ENCODE peak calls at places on chromosomes 11 and 22, in eight cellular contexts. V, S, K, P, T, U, M and R are unnamed samples.

GRCh38 chr11:67545280-67545679 is 22.0 kb upstream of the CABP2 start:
- DNase-seq in U (no peak), V (peak), P (no peak), K (no peak), S (no peak), M (no peak), T (no peak), R (peak)

GRCh38 chr11:116851631-116852030 is 14.2 kb upstream of the APOA1 start:
- DNase-seq in T (no peak), U (peak), K (no peak), V (no peak), P (peak), S (no peak), M (peak), R (no peak)

GRCh38 chr22:43996170-43996980 is 27.7 kb upstream of the PARVB start:
- DNase-seq in K (no peak), V (no peak), P (peak), U (no peak), S (no peak), T (peak), M (peak), R (no peak)

GRCh38 chr11:119671561-119672015 is 57.4 kb downstream of the NECTIN1 start:
- DNase-seq in M (no peak), T (no peak), S (no peak), P (no peak), K (peak), U (no peak), V (peak), R (no peak)

GRCh38 chr22:29765905-29766631 is 739 bp downstream of the ZMAT5 start:
- DNase-seq in K (peak), P (peak), V (peak), U (no peak), M (peak), S (peak), T (no peak), R (peak)

GRCh38 chr11:65506770-65507485 is 8.1 kb downstream of the MALAT1 start:
- DNase-seq in V (peak), P (no peak), K (peak), T (peak), S (peak), U (no peak), M (peak), R (peak)

GRCh38 chr11:75107187-75107586 is 10.5 kb upstream of the OR2AT4 start:
- DNase-seq in K (no peak), S (no peak), P (no peak), V (no peak), T (no peak), M (no peak), U (no peak), R (no peak)

GRCh38 chr11:72812604-72812967 is 1.6 kb upstream of the ATG16L2 start:
- DNase-seq in V (no peak), K (no peak), M (no peak), P (no peak), T (peak), S (no peak), U (no peak), R (peak)

GRCh38 chr11:3840870-3841425 is at the start of gene RHOG:
- DNase-seq in P (peak), K (peak), V (peak), M (no peak), U (peak), T (peak), S (peak), R (peak)

GRCh38 chr11:2533642-2534115 is 88.9 kb downstream of the KCNQ1 start:
- DNase-seq in U (no peak), S (peak), M (no peak), T (peak), P (no peak), V (no peak), K (no peak), R (peak)

GRCh38 chr11:67664696-67665536 is 9.5 kb downstream of the ALDH3B2 start:
- DNase-seq in P (no peak), V (no peak), K (no peak), S (no peak), T (no peak), U (no peak), M (no peak), R (no peak)

GRCh38 chr11:74896311-74896710 is 52.6 kb downstream of the XRRA1 start:
- DNase-seq in T (no peak), P (no peak), U (no peak), K (no peak), S (no peak), V (no peak), M (no peak), R (no peak)

GRCh38 chr22:46781291-46781690 is 18.8 kb downstream of the TBC1D22A start:
- DNase-seq in U (no peak), M (no peak), T (no peak), V (no peak), P (no peak), S (no peak), K (no peak), R (no peak)

GRCh38 chr22:43431821-43432554 is 20.2 kb downstream of the MPPED1 start:
- DNase-seq in U (no peak), T (no peak), P (no peak), M (no peak), K (no peak), S (no peak), V (no peak), R (no peak)

GRCh38 chr11:119416606-119417580 is 6.1 kb downstream of the THY1 start:
- DNase-seq in U (no peak), K (no peak), P (no peak), T (no peak), M (no peak), S (no peak), V (no peak), R (no peak)

GRCh38 chr11:9566561-9567063 is 6.9 kb upstream of the WEE1 start:
- DNase-seq in P (no peak), T (no peak), K (no peak), U (no peak), S (peak), M (no peak), V (no peak), R (peak)

GRCh38 chr22:50730013-50730891 is 7.8 kb upstream of the ACR start:
- DNase-seq in V (no peak), K (no peak), S (no peak), U (no peak), M (no peak), P (no peak), T (no peak), R (no peak)

GRCh38 chr22:38835888-38836301 is 7.9 kb downstream of the NPTXR start:
- DNase-seq in V (no peak), T (no peak), M (no peak), K (no peak), S (no peak), U (no peak), P (no peak), R (no peak)

GRCh38 chr11:45366196-45366595 is 80.1 kb upstream of the SYT13 start:
- DNase-seq in M (no peak), S (no peak), V (no peak), T (no peak), U (no peak), K (no peak), P (no peak), R (no peak)

GRCh38 chr11:34346551-34346950 is 11.3 kb downstream of the ABTB2 start:
- DNase-seq in M (no peak), S (no peak), V (no peak), T (no peak), U (no peak), K (no peak), P (no peak), R (no peak)

GRCh38 chr11:66510271-66510989 is at the start of gene BBS1:
- DNase-seq in K (peak), M (peak), S (peak), V (peak), P (peak), T (peak), U (peak), R (peak)

GRCh38 chr11:1830119-1830499 is 4.7 kb upstream of the SYT8 start:
- DNase-seq in S (no peak), K (no peak), M (no peak), P (no peak), U (no peak), T (no peak), V (no peak), R (no peak)

GRCh38 chr11:123543796-123544195 is 110.6 kb downstream of the SCN3B start:
- DNase-seq in U (no peak), M (no peak), K (no peak), V (no peak), S (peak), P (no peak), T (no peak), R (no peak)

GRCh38 chr11:117900144-117900651 is 23.7 kb upstream of the FXYD6 start:
- DNase-seq in T (peak), V (no peak), U (no peak), P (no peak), M (no peak), S (no peak), K (no peak), R (no peak)

GRCh38 chr11:68043349-68044144 is 4.7 kb downstream of the TCIRG1 start:
- DNase-seq in S (peak), T (no peak), V (no peak), U (no peak), K (no peak), M (no peak), P (no peak), R (peak)

GRCh38 chr11:11243790-11244469 is 109.1 kb downstream of the CSNK2A3 start:
- DNase-seq in S (peak), V (peak), M (no peak), K (peak), T (peak), U (no peak), P (peak), R (peak)

GRCh38 chr22:45308624-45309421 is 911 bp upstream of the FAM118A start:
- DNase-seq in U (no peak), V (no peak), K (no peak), S (no peak), T (no peak), M (peak), P (no peak), R (no peak)

GRCh38 chr11:129951883-129952262 is 50.8 kb downstream of the PRDM10 start:
- DNase-seq in V (no peak), T (no peak), S (no peak), U (no peak), M (no peak), P (no peak), K (no peak), R (no peak)

GRCh38 chr22:36368359-36368983 is 19.3 kb downstream of the MYH9 start:
- DNase-seq in U (no peak), V (no peak), T (no peak), K (no peak), S (peak), P (no peak), M (peak), R (peak)

GRCh38 chr11:17917556-17917955 is 95.3 kb downstream of the SERGEF start:
- DNase-seq in V (no peak), S (no peak), P (no peak), U (no peak), K (no peak), T (no peak), M (no peak), R (no peak)

GRCh38 chr11:60905551-60906113 is 753 bp downstream of the PRPF19 start:
- DNase-seq in S (peak), M (no peak), P (no peak), V (peak), T (no peak), K (peak), U (no peak), R (peak)

GRCh38 chr22:41917906-41918791 is 3.3 kb upstream of the SHISA8 start:
- DNase-seq in S (no peak), U (no peak), K (peak), M (no peak), P (no peak), V (no peak), T (peak), R (peak)

GRCh38 chr11:110376711-110377324 is 52.9 kb upstream of the FDX1 start:
- DNase-seq in T (no peak), P (no peak), U (no peak), K (peak), S (peak), M (peak), V (peak), R (peak)

GRCh38 chr11:117095301-117096139 is 2.7 kb downstream of the SIK3 start:
- DNase-seq in T (no peak), K (peak), P (no peak), V (no peak), M (no peak), U (no peak), S (no peak), R (peak)

GRCh38 chr11:113161671-113162589 is 152.5 kb upstream of the TTC12 start:
- DNase-seq in U (no peak), T (no peak), V (peak), P (no peak), K (no peak), S (no peak), M (no peak), R (no peak)

GRCh38 chr22:48895341-48895740 is 932.3 kb downstream of the BRD1 start:
- DNase-seq in T (no peak), K (no peak), U (no peak), V (no peak), S (no peak), M (no peak), P (no peak), R (no peak)

GRCh38 chr22:44685384-44686056 is 16.5 kb upstream of the PRR5 start:
- DNase-seq in T (peak), V (no peak), P (peak), U (peak), K (no peak), S (peak), M (peak), R (peak)

GRCh38 chr11:111357150-111358037 is 21.7 kb downstream of the POU2AF1 start:
- DNase-seq in K (no peak), S (no peak), P (no peak), U (no peak), V (no peak), T (no peak), M (no peak), R (no peak)